ENCODE peak calls at places on chromosomes 1 and 21, in seven cellular contexts. N is GM03348, Q is adrenal gland, H is choroid plexus epithelial cell, S is HS-27A, L is amniotic epithelial cell, K is colonic mucosa. D is an unnamed sample.

GRCh38 chr1:165484532-165484931 is 39.6 kb upstream of the RXRG start:
- DNase-seq in H (no peak), K (no peak), S (no peak), L (no peak), Q (no peak), N (no peak), D (no peak)

GRCh38 chr21:26964379-26964778 is 2.5 kb downstream of the ADAMTS5 start:
- DNase-seq in K (peak), Q (no peak), H (no peak), S (no peak), L (peak), N (peak), D (no peak)

GRCh38 chr1:105909811-105910210 is 1146.7 kb upstream of the PRMT6 start:
- DNase-seq in L (no peak), K (no peak), H (no peak), N (no peak), S (no peak), Q (no peak), D (no peak)

GRCh38 chr1:84774674-84775548 is 84.7 kb upstream of the SSX2IP start:
- DNase-seq in L (no peak), N (no peak), Q (no peak), K (no peak), H (no peak), S (no peak), D (no peak)

GRCh38 chr21:42460391-42461184 is 35.4 kb downstream of the RSPH1 start:
- DNase-seq in S (no peak), L (no peak), K (no peak), H (no peak), N (no peak), Q (peak), D (no peak)

GRCh38 chr1:201530741-201531521 is 8.0 kb upstream of the NAV1 start:
- DNase-seq in S (no peak), K (peak), L (peak), Q (peak), N (peak), H (peak), D (no peak)

GRCh38 chr1:89610457-89610991 is 22.4 kb upstream of the LRRC8C start:
- DNase-seq in Q (no peak), S (no peak), L (no peak), K (no peak), H (no peak), N (no peak), D (no peak)

GRCh38 chr21:42580793-42581201 is 67.1 kb downstream of the SLC37A1 start:
- DNase-seq in N (no peak), H (no peak), Q (no peak), K (no peak), S (no peak), L (no peak), D (no peak)

GRCh38 chr1:201053155-201053860 is 29.8 kb upstream of the KIF21B start:
- DNase-seq in L (no peak), H (no peak), Q (no peak), K (no peak), N (no peak), S (no peak), D (no peak)